ENCODE peak calls at places on chromosomes 16 and 17, in seven cellular contexts. V is mesenchymal stem cell, U is IMR-90, J is mesendoderm, R is H9, S is H1, I is trophoblast cell. L is an unnamed sample.

GRCh38 chr16:50323335-50324011 is 45.3 kb downstream of the BRD7 start:
- DNase-seq in I (no peak), U (peak), J (peak), R (no peak), S (no peak), V (peak), L (no peak)

GRCh38 chr16:23678430-23679273 is at the start of gene PLK1:
- DNase-seq in V (peak), R (peak), S (peak), I (peak), J (peak), U (peak), L (peak)

GRCh38 chr16:9054460-9054859 is 37.0 kb upstream of the HAPSTR1 start:
- DNase-seq in U (no peak), J (no peak), R (no peak), V (no peak), I (no peak), S (no peak), L (no peak)

GRCh38 chr16:27315333-27316037 is 1.7 kb downstream of the IL4R start:
- DNase-seq in R (peak), U (peak), V (peak), J (peak), S (no peak), I (peak), L (no peak)

GRCh38 chr17:17724307-17724921 is 43.2 kb downstream of the RAI1 start:
- DNase-seq in I (no peak), J (peak), V (peak), U (peak), R (peak), S (no peak), L (peak)

GRCh38 chr17:35116845-35117244 is 2.8 kb downstream of the RAD51D start:
- DNase-seq in I (no peak), S (no peak), R (peak), V (no peak), U (no peak), J (peak), L (no peak)

GRCh38 chr17:1491406-1492248 is 859 bp downstream of the MYO1C start:
- DNase-seq in R (no peak), V (peak), U (no peak), I (peak), S (no peak), J (no peak), L (no peak)

GRCh38 chr16:46729326-46729995 is 18.7 kb downstream of the MYLK3 start:
- DNase-seq in U (no peak), S (no peak), J (no peak), I (no peak), R (no peak), V (no peak), L (no peak)

GRCh38 chr17:71635187-71635586 is 485.6 kb upstream of the SOX9 start:
- DNase-seq in S (no peak), I (no peak), V (no peak), J (no peak), U (no peak), R (no peak), L (no peak)

GRCh38 chr17:74641949-74642298 is 18.4 kb upstream of the CD300E start:
- DNase-seq in V (no peak), J (no peak), U (no peak), R (no peak), S (no peak), I (no peak), L (no peak)

GRCh38 chr17:39551879-39552278 is 55.8 kb downstream of the NEUROD2 start:
- DNase-seq in J (no peak), R (no peak), I (no peak), V (no peak), U (peak), S (no peak), L (no peak)

GRCh38 chr17:48639136-48639535 is 13.0 kb upstream of the HOXB9 start:
- DNase-seq in R (no peak), V (no peak), J (no peak), U (no peak), I (no peak), S (no peak), L (no peak)

GRCh38 chr17:54426287-54426886 is 474.3 kb upstream of the TOM1L1 start:
- DNase-seq in U (no peak), S (no peak), I (no peak), R (no peak), J (peak), V (no peak), L (peak)

GRCh38 chr16:2691491-2692248 is 9.3 kb downstream of the KCTD5 start:
- DNase-seq in V (no peak), I (no peak), J (no peak), R (no peak), U (no peak), S (no peak), L (no peak)

GRCh38 chr17:17053446-17054379 is 11.5 kb downstream of the MPRIP start:
- DNase-seq in I (no peak), S (no peak), J (no peak), R (peak), U (no peak), V (no peak), L (no peak)

GRCh38 chr16:9465150-9465549 is 373.7 kb downstream of the HAPSTR1 start:
- DNase-seq in V (no peak), R (no peak), J (no peak), I (no peak), S (no peak), U (no peak), L (no peak)

GRCh38 chr16:74667215-74667765 is 613 bp upstream of the RFWD3 start:
- DNase-seq in R (peak), S (no peak), V (peak), U (peak), J (peak), I (no peak), L (peak)

GRCh38 chr16:35154627-35155026 is 1695.2 kb downstream of the TP53TG3F start:
- DNase-seq in V (no peak), U (no peak), I (no peak), S (no peak), R (no peak), J (no peak), L (no peak)

GRCh38 chr16:58608601-58609136 is 21.0 kb downstream of the CNOT1 start:
- DNase-seq in U (no peak), R (no peak), S (no peak), I (no peak), V (no peak), J (no peak), L (no peak)

GRCh38 chr17:79540306-79540705 is 70.5 kb downstream of the RBFOX3 start:
- DNase-seq in J (no peak), S (no peak), I (no peak), U (no peak), R (no peak), V (no peak), L (no peak)

GRCh38 chr17:18246880-18247612 is 11.5 kb downstream of the FLII start:
- DNase-seq in R (peak), I (peak), U (peak), S (peak), J (peak), V (peak), L (no peak)

GRCh38 chr17:51298508-51299371 is 38.4 kb downstream of the UTP18 start:
- DNase-seq in J (peak), U (peak), S (no peak), V (peak), I (no peak), R (peak), L (peak)

GRCh38 chr17:14840616-14841231 is 424.4 kb downstream of the PMP22 start:
- DNase-seq in I (no peak), R (no peak), S (no peak), U (peak), V (peak), J (no peak), L (no peak)

GRCh38 chr16:25014500-25015147 is 545 bp downstream of the ARHGAP17 start:
- DNase-seq in V (peak), R (peak), S (no peak), I (peak), U (peak), J (peak), L (peak)

GRCh38 chr16:11914210-11914758 is 1.5 kb downstream of the GSPT1 start:
- DNase-seq in V (no peak), J (no peak), S (no peak), I (no peak), U (no peak), R (no peak), L (no peak)

GRCh38 chr16:89842471-89843408 is 14.5 kb downstream of the SPIRE2 start:
- DNase-seq in U (peak), I (peak), J (no peak), V (peak), S (no peak), R (peak), L (no peak)

GRCh38 chr16:28186752-28187151 is 25.0 kb downstream of the XPO6 start:
- DNase-seq in S (no peak), U (peak), I (no peak), J (no peak), R (no peak), V (peak), L (no peak)

GRCh38 chr16:46612121-46612520 is 9.1 kb downstream of the SHCBP1 start:
- DNase-seq in R (no peak), J (no peak), U (no peak), I (no peak), S (no peak), V (no peak), L (no peak)

GRCh38 chr16:937311-937710 is 33.5 kb downstream of the LMF1 start:
- DNase-seq in I (no peak), V (no peak), R (no peak), S (no peak), J (no peak), U (no peak), L (no peak)

GRCh38 chr17:5719976-5720375 is 135.7 kb upstream of the NLRP1 start:
- DNase-seq in I (no peak), S (no peak), U (no peak), J (no peak), R (no peak), V (peak), L (no peak)

GRCh38 chr17:44826123-44826790 is 3.8 kb downstream of the GJC1 start:
- DNase-seq in R (no peak), V (no peak), J (no peak), S (no peak), I (peak), U (no peak), L (no peak)

GRCh38 chr16:57472665-57473060 is 10.2 kb downstream of the POLR2C start:
- DNase-seq in S (no peak), V (no peak), I (no peak), J (peak), R (peak), U (no peak), L (no peak)

GRCh38 chr17:2239882-2240430 is 63.6 kb downstream of the SMG6 start:
- DNase-seq in J (peak), U (peak), S (no peak), V (peak), R (no peak), I (peak), L (no peak)

GRCh38 chr16:88758227-88758943 is 26.6 kb downstream of the PIEZO1 start:
- DNase-seq in J (no peak), V (no peak), I (no peak), S (no peak), U (no peak), R (no peak), L (no peak)

GRCh38 chr16:1082266-1082951 is 9.9 kb downstream of the SSTR5 start:
- DNase-seq in U (peak), I (no peak), J (no peak), R (no peak), V (peak), S (no peak), L (no peak)

GRCh38 chr17:55318715-55319487 is 54.1 kb downstream of the HLF start:
- DNase-seq in U (no peak), R (no peak), J (no peak), V (no peak), S (no peak), I (no peak), L (no peak)

GRCh38 chr17:1485311-1485747 is 7.2 kb downstream of the MYO1C start:
- DNase-seq in J (peak), I (peak), R (peak), U (no peak), S (no peak), V (peak), L (peak)

GRCh38 chr17:80888276-80889160 is 103.1 kb upstream of the CHMP6 start:
- DNase-seq in J (no peak), I (no peak), S (no peak), R (no peak), U (no peak), V (no peak), L (no peak)

GRCh38 chr16:31072540-31073072 is 1.4 kb downstream of the ZNF668 start:
- DNase-seq in V (peak), S (no peak), J (peak), U (peak), I (no peak), R (no peak), L (peak)

GRCh38 chr16:7025616-7026190 is 306.9 kb upstream of the RBFOX1 start:
- DNase-seq in R (peak), S (peak), J (peak), V (no peak), U (no peak), I (peak), L (peak)

GRCh38 chr17:81944858-81945257 is 2.2 kb downstream of the MYADML2 start:
- DNase-seq in V (no peak), I (no peak), J (no peak), R (no peak), U (no peak), S (no peak), L (no peak)

GRCh38 chr17:81951785-81952684 is 5.0 kb upstream of the MYADML2 start:
- DNase-seq in R (no peak), V (no peak), J (no peak), U (no peak), S (no peak), I (peak), L (no peak)

GRCh38 chr17:81947189-81947588 is at the start of gene MYADML2:
- DNase-seq in J (no peak), I (no peak), U (no peak), V (no peak), S (no peak), R (no peak), L (no peak)

GRCh38 chr17:81950501-81950900 is 3.5 kb upstream of the MYADML2 start:
- DNase-seq in R (no peak), U (no peak), J (no peak), I (peak), V (no peak), S (no peak), L (no peak)

GRCh38 chr17:81948635-81949378 is 1.8 kb upstream of the MYADML2 start:
- DNase-seq in U (no peak), V (no peak), R (no peak), S (no peak), I (peak), J (no peak), L (no peak)
- H2BK120ac ChIP-seq in U (no peak), V (no peak), R (no peak), S (no peak), I (no peak), J (no peak), L (no peak)

GRCh38 chr17:60167095-60167741 is 17.4 kb downstream of the CA4 start:
- DNase-seq in R (no peak), U (no peak), J (no peak), I (no peak), S (no peak), V (no peak), L (no peak)
- H2BK120ac ChIP-seq in R (no peak), U (no peak), J (no peak), I (no peak), S (no peak), V (no peak), L (no peak)

GRCh38 chr16:52316241-52316640 is 230.7 kb downstream of the TOX3 start:
- DNase-seq in J (no peak), R (no peak), U (no peak), I (no peak), V (no peak), S (no peak), L (no peak)

GRCh38 chr16:52318259-52319008 is 228.5 kb downstream of the TOX3 start:
- DNase-seq in I (no peak), J (peak), U (no peak), R (no peak), V (no peak), S (no peak), L (no peak)

GRCh38 chr16:52320930-52321439 is 226.0 kb downstream of the TOX3 start:
- DNase-seq in J (no peak), V (no peak), R (no peak), S (no peak), I (no peak), U (no peak), L (no peak)
- H2BK120ac ChIP-seq in J (no peak), V (no peak), R (no peak), S (no peak), I (no peak), U (no peak), L (no peak)

GRCh38 chr16:64738321-64738960 is 383.4 kb downstream of the CDH11 start:
- DNase-seq in R (no peak), I (no peak), J (no peak), U (peak), V (peak), S (no peak), L (no peak)
- H2BK120ac ChIP-seq in R (no peak), I (no peak), J (no peak), U (peak), V (no peak), S (no peak), L (no peak)

GRCh38 chr16:84270531-84270930 is 24.1 kb upstream of the WFDC1 start:
- DNase-seq in I (no peak), U (no peak), V (no peak), J (no peak), S (no peak), R (no peak), L (no peak)
- H2BK120ac ChIP-seq in I (no peak), U (no peak), V (no peak), J (no peak), S (no peak), R (no peak), L (no peak)

GRCh38 chr17:68054296-68054900 is 18.9 kb downstream of the KPNA2 start:
- DNase-seq in U (peak), J (no peak), V (peak), S (no peak), R (no peak), I (peak), L (no peak)
- H2BK120ac ChIP-seq in U (peak), J (no peak), V (peak), S (no peak), R (no peak), I (no peak), L (no peak)

GRCh38 chr16:51834131-51834530 is 683.1 kb upstream of the SALL1 start:
- DNase-seq in S (no peak), I (no peak), U (peak), J (peak), V (peak), R (no peak), L (no peak)
- H2BK120ac ChIP-seq in S (no peak), I (no peak), U (peak), J (no peak), V (no peak), R (no peak), L (no peak)